ENCODE peak calls at places on chromosomes 3 and 15, in four cellular contexts. Z, K, D and U are unnamed samples.

GRCh38 chr15:56495050-56495449 is 30.1 kb upstream of the MNS1 start:
- DNase-seq in D (no peak), Z (no peak), K (no peak), U (no peak)

GRCh38 chr3:71989165-71989564 is 204.2 kb upstream of the PROK2 start:
- DNase-seq in D (no peak), Z (no peak), K (no peak), U (no peak)

GRCh38 chr15:77034620-77035467 is 36.1 kb downstream of the TSPAN3 start:
- DNase-seq in K (peak; percentile 44), Z (no peak), D (no peak), U (peak; percentile 87)

GRCh38 chr15:55829826-55830225 is 86.9 kb upstream of the PRTG start:
- DNase-seq in D (no peak), Z (no peak), K (peak; percentile 17), U (no peak)

GRCh38 chr3:49722896-49723295 is 855 bp downstream of the GMPPB start:
- DNase-seq in K (no peak), D (no peak), Z (no peak), U (no peak)

GRCh38 chr3:184785106-184785505 is 26.9 kb upstream of the VPS8 start:
- DNase-seq in D (no peak), K (no peak), Z (no peak), U (no peak)

GRCh38 chr15:48935236-48935635 is 28.5 kb downstream of the SHC4 start:
- DNase-seq in Z (no peak), D (no peak), K (no peak), U (no peak)

GRCh38 chr3:145678401-145678800 is 482.6 kb downstream of the PLOD2 start:
- DNase-seq in Z (no peak), K (no peak), D (no peak), U (no peak)

GRCh38 chr15:78105541-78106241 is 13.3 kb downstream of the SH2D7 start:
- DNase-seq in Z (no peak), K (no peak), D (no peak), U (peak; percentile 66)

GRCh38 chr3:12729313-12729676 is 29.8 kb downstream of the TMEM40 start:
- DNase-seq in D (no peak), K (no peak), Z (no peak), U (no peak)

GRCh38 chr3:94117729-94118128 is 54.9 kb downstream of the NSUN3 start:
- DNase-seq in D (no peak), Z (no peak), K (no peak), U (no peak)

GRCh38 chr15:26702381-26702780 is 70.5 kb downstream of the GABRB3 start:
- DNase-seq in Z (no peak), K (no peak), D (no peak), U (no peak)

GRCh38 chr15:24878153-24878552 is 76.6 kb upstream of the SNRPN start:
- DNase-seq in Z (no peak), D (no peak), K (peak; percentile 33), U (no peak)

GRCh38 chr3:69542265-69543079 is 156.6 kb upstream of the FRMD4B start:
- DNase-seq in K (no peak), D (no peak), Z (no peak), U (peak; percentile 81)

GRCh38 chr3:60703956-60704736 is 547.1 kb downstream of the FHIT start:
- DNase-seq in K (no peak), D (no peak), Z (no peak), U (no peak)

GRCh38 chr15:59052915-59053407 is 52.0 kb upstream of the CCNB2 start:
- DNase-seq in Z (no peak), K (no peak), D (no peak), U (no peak)

GRCh38 chr3:36408146-36408545 is 27.8 kb downstream of the STAC start:
- DNase-seq in D (no peak), Z (no peak), K (no peak), U (no peak)

GRCh38 chr15:39247574-39247973 is 333.3 kb upstream of the THBS1 start:
- DNase-seq in Z (no peak), D (no peak), K (no peak), U (no peak)

GRCh38 chr3:53194218-53195065 is 33.4 kb downstream of the PRKCD start:
- DNase-seq in D (no peak), K (no peak), Z (peak; percentile 37), U (peak; percentile 84)

GRCh38 chr3:138005627-138006026 is 4.3 kb upstream of the CLDN18 start:
- DNase-seq in K (no peak), D (no peak), Z (no peak), U (no peak)

GRCh38 chr3:48518069-48518468 is 14.1 kb upstream of the SHISA5 start:
- DNase-seq in Z (no peak), K (no peak), D (no peak), U (peak; percentile 84)

GRCh38 chr3:183725387-183725786 is 27.8 kb downstream of the YEATS2 start:
- DNase-seq in D (no peak), Z (no peak), K (no peak), U (no peak)

GRCh38 chr3:154122096-154122911 is 1.1 kb downstream of the ARHGEF26 start:
- DNase-seq in K (peak; percentile 15), Z (no peak), D (no peak), U (no peak)

GRCh38 chr3:126537730-126538281 is 13.9 kb downstream of the CHST13 start:
- DNase-seq in K (no peak), Z (no peak), D (no peak), U (peak; percentile 70)

GRCh38 chr15:51121118-51121517 is 26.4 kb upstream of the TNFAIP8L3 start:
- DNase-seq in Z (peak; percentile 75), D (no peak), K (no peak), U (no peak)

GRCh38 chr15:96418146-96418545 is 87.6 kb downstream of the NR2F2 start:
- DNase-seq in D (no peak), K (no peak), Z (no peak), U (no peak)

GRCh38 chr3:15306979-15307359 is 25.4 kb downstream of the SH3BP5 start:
- DNase-seq in Z (no peak), K (no peak), D (no peak), U (no peak)

GRCh38 chr15:90903733-90904536 is 833 bp downstream of the MAN2A2 start:
- DNase-seq in D (no peak), K (no peak), Z (no peak), U (no peak)

GRCh38 chr15:74044267-74045110 is 37.9 kb downstream of the GOLGA6A start:
- DNase-seq in Z (no peak), D (no peak), K (no peak), U (no peak)

GRCh38 chr3:119294402-119294888 is 262 bp downstream of the ARHGAP31 start:
- DNase-seq in K (peak; percentile 79), Z (no peak), D (peak; percentile 36), U (peak; percentile 77)

GRCh38 chr15:43361313-43361903 is 9.4 kb downstream of the ZSCAN29 start:
- DNase-seq in D (no peak), K (no peak), Z (no peak), U (no peak)

GRCh38 chr3:128804017-128804816 is 75.2 kb upstream of the ACAD9 start:
- DNase-seq in D (no peak), K (peak; percentile 83), Z (no peak), U (no peak)

GRCh38 chr15:98938105-98938417 is 69.5 kb downstream of the PGPEP1L start:
- DNase-seq in Z (no peak), K (no peak), D (no peak), U (no peak)

GRCh38 chr3:126454799-126455198 is 20.9 kb downstream of the ZXDC start:
- DNase-seq in Z (no peak), D (no peak), K (no peak), U (no peak)

GRCh38 chr15:65576669-65577068 is 34.3 kb downstream of the INTS14 start:
- DNase-seq in K (no peak), Z (no peak), D (no peak), U (no peak)